ENCODE peak calls at places on chromosomes 7 and 10, in eight cellular contexts. C is GM12878; Y is left lung; F is left lobe of liver; A is activated CD4-positive, alpha-beta T cell treated with anti-CD3 and anti-CD28 coated beads for 36 hours; J is stimulated activated effector memory CD8-positive, alpha-beta T cell treated with anti-CD3 and anti-CD28 coated beads, Interleukin-12 subunit alpha, Interleukin-12 subunit beta, amount 100 ng/mL, for 72 hours; P is GM23338; G is upper lobe of right lung. I is an unnamed sample.

GRCh38 chr10:87705339-87705738 is 45.7 kb downstream of the PAPSS2 start:
- ATAC-seq in C (no peak), Y (no peak), F (no peak), A (no peak), J (no peak), P (no peak), G (no peak), I (no peak)

GRCh38 chr7:28957064-28957821 is 887 bp downstream of the TRIL start:
- ATAC-seq in C (no peak), Y (peak), F (peak), A (peak), J (peak), P (peak), G (peak), I (no peak)

GRCh38 chr10:102342462-102342861 is 53.0 kb upstream of the NFKB2 start:
- ATAC-seq in C (no peak), Y (peak), F (no peak), A (no peak), J (no peak), P (peak), G (no peak), I (no peak)

GRCh38 chr10:35498693-35499092 is 106.4 kb upstream of the GJD4 start:
- ATAC-seq in C (peak), Y (no peak), F (no peak), A (no peak), J (no peak), P (no peak), G (no peak), I (peak)

GRCh38 chr10:121753726-121754476 is 155.7 kb upstream of the FGFR2 start:
- ATAC-seq in C (peak), Y (peak), F (peak), A (peak), J (peak), P (peak), G (no peak), I (no peak)

GRCh38 chr10:12539350-12540164 is 190.2 kb downstream of the CAMK1D start:
- ATAC-seq in C (no peak), Y (no peak), F (peak), A (no peak), J (no peak), P (no peak), G (no peak), I (no peak)

GRCh38 chr10:35425596-35425995 is 89.3 kb downstream of the CCNY start:
- ATAC-seq in C (no peak), Y (no peak), F (peak), A (no peak), J (no peak), P (no peak), G (no peak), I (no peak)

GRCh38 chr10:8033812-8034665 is 20.4 kb upstream of the GATA3 start:
- ATAC-seq in C (no peak), Y (no peak), F (peak), A (peak), J (peak), P (peak), G (peak), I (no peak)

GRCh38 chr7:92116949-92117348 is 17.3 kb downstream of the CYP51A1 start:
- ATAC-seq in C (no peak), Y (no peak), F (no peak), A (no peak), J (no peak), P (no peak), G (no peak), I (no peak)

GRCh38 chr10:47207280-47207613 is 92.8 kb upstream of the GDF10 start:
- ATAC-seq in C (no peak), Y (peak), F (peak), A (peak), J (peak), P (no peak), G (peak), I (no peak)

GRCh38 chr10:25068152-25069058 is 52.0 kb downstream of the THNSL1 start:
- ATAC-seq in C (peak), Y (no peak), F (no peak), A (peak), J (peak), P (peak), G (no peak), I (no peak)

GRCh38 chr10:102627446-102628293 is 16.6 kb upstream of the TRIM8 start:
- ATAC-seq in C (no peak), Y (peak), F (peak), A (no peak), J (no peak), P (peak), G (peak), I (no peak)

GRCh38 chr10:22022257-22023051 is 18.9 kb upstream of the DNAJC1 start:
- ATAC-seq in C (peak), Y (peak), F (peak), A (peak), J (peak), P (no peak), G (peak), I (peak)

GRCh38 chr10:116043304-116043703 is 229.7 kb downstream of the GFRA1 start:
- ATAC-seq in C (no peak), Y (no peak), F (no peak), A (no peak), J (no peak), P (no peak), G (no peak), I (no peak)

GRCh38 chr7:22147113-22147512 is 201.4 kb upstream of the CDCA7L start:
- ATAC-seq in C (peak), Y (peak), F (peak), A (peak), J (no peak), P (no peak), G (peak), I (no peak)

GRCh38 chr7:28176174-28176573 is 4.4 kb downstream of the JAZF1 start:
- ATAC-seq in C (no peak), Y (no peak), F (no peak), A (no peak), J (no peak), P (no peak), G (no peak), I (no peak)

GRCh38 chr10:124032982-124033886 is 60.2 kb downstream of the CHST15 start:
- ATAC-seq in C (no peak), Y (peak), F (no peak), A (no peak), J (peak), P (peak), G (peak), I (no peak)

GRCh38 chr7:136865777-136866176 is 2.7 kb upstream of the CHRM2 start:
- ATAC-seq in C (no peak), Y (no peak), F (no peak), A (no peak), J (no peak), P (no peak), G (no peak), I (no peak)

GRCh38 chr10:75263806-75264205 is 28.0 kb upstream of the COMTD1 start:
- ATAC-seq in C (no peak), Y (peak), F (no peak), A (no peak), J (no peak), P (no peak), G (peak), I (no peak)

GRCh38 chr7:106238830-106239229 is 46.0 kb downstream of the NAMPT start:
- ATAC-seq in C (no peak), Y (no peak), F (no peak), A (no peak), J (no peak), P (no peak), G (no peak), I (no peak)

GRCh38 chr10:127498081-127498480 is 51.0 kb upstream of the NPS start:
- ATAC-seq in C (no peak), Y (no peak), F (no peak), A (no peak), J (no peak), P (no peak), G (no peak), I (no peak)

GRCh38 chr7:1999278-1999984 is 233.3 kb downstream of the MAD1L1 start:
- ATAC-seq in C (no peak), Y (no peak), F (no peak), A (no peak), J (no peak), P (no peak), G (no peak), I (no peak)

GRCh38 chr10:110858297-110858934 is 13.3 kb upstream of the PDCD4 start:
- ATAC-seq in C (no peak), Y (no peak), F (peak), A (no peak), J (no peak), P (no peak), G (no peak), I (no peak)

GRCh38 chr10:22997102-22997501 is 69.2 kb downstream of the ARMC3 start:
- ATAC-seq in C (no peak), Y (no peak), F (no peak), A (no peak), J (no peak), P (peak), G (no peak), I (no peak)

GRCh38 chr10:51895209-51895608 is 195.8 kb upstream of the CSTF2T start:
- ATAC-seq in C (no peak), Y (peak), F (no peak), A (no peak), J (no peak), P (no peak), G (peak), I (no peak)

GRCh38 chr10:74981831-74982633 is 129.4 kb upstream of the SAMD8 start:
- ATAC-seq in C (peak), Y (no peak), F (peak), A (no peak), J (no peak), P (no peak), G (no peak), I (peak)

GRCh38 chr10:70306168-70306705 is 22.4 kb upstream of the NPFFR1 start:
- ATAC-seq in C (no peak), Y (no peak), F (no peak), A (no peak), J (no peak), P (no peak), G (no peak), I (no peak)

GRCh38 chr7:111727905-111728634 is 165.8 kb upstream of the IMMP2L start:
- ATAC-seq in C (no peak), Y (no peak), F (no peak), A (peak), J (no peak), P (peak), G (peak), I (peak)

GRCh38 chr10:77355844-77356243 is 281.8 kb downstream of the KCNMA1 start:
- ATAC-seq in C (no peak), Y (no peak), F (no peak), A (no peak), J (no peak), P (no peak), G (no peak), I (no peak)

GRCh38 chr7:156478486-156478885 is 162.1 kb upstream of the RNF32 start:
- ATAC-seq in C (no peak), Y (no peak), F (no peak), A (no peak), J (no peak), P (no peak), G (no peak), I (no peak)

GRCh38 chr10:91797077-91797690 is 1.0 kb upstream of the TNKS2 start:
- ATAC-seq in C (no peak), Y (no peak), F (no peak), A (no peak), J (no peak), P (no peak), G (no peak), I (no peak)

GRCh38 chr7:94042381-94042780 is 38.2 kb upstream of the BET1 start:
- ATAC-seq in C (peak), Y (no peak), F (no peak), A (no peak), J (no peak), P (no peak), G (no peak), I (peak)

GRCh38 chr7:148835854-148836253 is 48.2 kb downstream of the EZH2 start:
- ATAC-seq in C (no peak), Y (no peak), F (no peak), A (peak), J (no peak), P (no peak), G (no peak), I (no peak)

GRCh38 chr7:30681262-30682130 is 760 bp downstream of the CRHR2 start:
- ATAC-seq in C (no peak), Y (peak), F (peak), A (peak), J (peak), P (peak), G (peak), I (peak)

GRCh38 chr7:98913612-98914011 is 35.3 kb downstream of the TRRAP start:
- ATAC-seq in C (no peak), Y (no peak), F (no peak), A (no peak), J (no peak), P (no peak), G (no peak), I (no peak)

GRCh38 chr10:24223953-24224352 is 15.0 kb downstream of the KIAA1217 start:
- ATAC-seq in C (no peak), Y (peak), F (no peak), A (no peak), J (no peak), P (no peak), G (peak), I (no peak)

GRCh38 chr10:22252801-22253577 is 35.2 kb upstream of the EBLN1 start:
- ATAC-seq in C (peak), Y (peak), F (peak), A (peak), J (peak), P (peak), G (peak), I (peak)

GRCh38 chr7:90311185-90311584 is 9.9 kb downstream of the FAM237B start:
- ATAC-seq in C (no peak), Y (no peak), F (peak), A (no peak), J (no peak), P (no peak), G (no peak), I (no peak)

I was measured in stimulated activated memory B cell treated with anti-CD40 and anti-IgM and Interleukin-4, amounts not matched to agents 10 μg/mL and 1 μg/mL and 100 μg/mL, for 72 hours.